ENCODE peak calls at places on chromosome 2, in four cellular contexts. H is effector memory CD8-positive, alpha-beta T cell; T is naive B cell; N is activated CD4-positive, alpha-beta T cell treated with anti-CD3 and anti-CD28 coated beads, Interleukin-2, amount 50 U/mL, for 1 hour. M is an unnamed sample.

GRCh38 chr2:96502891-96503636 is 2.1 kb downstream of the NEURL3 start:
- DNase-seq in T (no peak), N (no peak), H (no peak), M (no peak)

GRCh38 chr2:25566694-25567093 is 106.7 kb downstream of the DTNB start:
- DNase-seq in H (no peak), T (peak; percentile 24), N (no peak), M (peak; percentile 27)

GRCh38 chr2:47900857-47901256 is 5.4 kb downstream of the FBXO11 start:
- DNase-seq in H (no peak), T (no peak), N (no peak), M (no peak)

GRCh38 chr2:3487028-3487425 is 32.3 kb downstream of the ADI1 start:
- DNase-seq in T (no peak), N (no peak), H (no peak), M (no peak)

GRCh38 chr2:174461221-174461620 is 25.6 kb downstream of the GPR155 start:
- DNase-seq in N (no peak), H (no peak), T (no peak), M (no peak)

GRCh38 chr2:176001281-176001902 is 675 bp downstream of the LNPK start:
- DNase-seq in H (peak; percentile 7), T (no peak), N (peak; percentile 28), M (peak; percentile 52)

GRCh38 chr2:20781656-20782265 is 41.1 kb downstream of the LDAH start:
- DNase-seq in H (no peak), N (peak; percentile 6), T (no peak), M (no peak)

GRCh38 chr2:3042601-3043585 is 334.7 kb downstream of the EIPR1 start:
- DNase-seq in T (no peak), N (no peak), H (no peak), M (no peak)

GRCh38 chr2:112794131-112794733 is 9.9 kb upstream of the IL1A start:
- DNase-seq in N (no peak), T (no peak), H (no peak), M (peak; percentile 22)

GRCh38 chr2:14634885-14635871 is 2.7 kb downstream of the LRATD1 start:
- DNase-seq in T (no peak), N (no peak), H (no peak), M (no peak)

GRCh38 chr2:26576565-26577441 is 64.4 kb downstream of the CIB4 start:
- DNase-seq in T (no peak), H (no peak), N (no peak), M (no peak)

GRCh38 chr2:48471048-48471474 is 58.9 kb upstream of the STON1 start:
- DNase-seq in T (no peak), H (no peak), N (no peak), M (no peak)